ENCODE peak calls at places on chromosome 3, in seven cellular contexts. E is bronchial epithelial cell, R is left lung, X is IMR-90, M is heart left ventricle, S is RWPE1, V is right atrium auricular region. K is an unnamed sample.

GRCh38 chr3:154182975-154183374 is 61.8 kb downstream of the ARHGEF26 start:
- DNase-seq in X (no peak), M (no peak), E (peak), V (no peak), R (no peak), S (no peak), K (no peak)

GRCh38 chr3:140250010-140250825 is 315.2 kb downstream of the CLSTN2 start:
- DNase-seq in S (no peak), V (no peak), R (no peak), M (peak), X (no peak), E (no peak), K (no peak)

GRCh38 chr3:123070471-123070870 is 3.6 kb downstream of the PDIA5 start:
- DNase-seq in X (no peak), M (no peak), E (no peak), R (no peak), V (no peak), S (no peak), K (no peak)

GRCh38 chr3:158788446-158788845 is 13.4 kb upstream of the MFSD1 start:
- DNase-seq in X (peak), V (no peak), M (no peak), E (peak), S (no peak), R (no peak), K (no peak)

GRCh38 chr3:56467108-56467507 is 1.2 kb downstream of the ERC2 start:
- DNase-seq in V (no peak), X (peak), R (peak), S (peak), E (peak), M (peak), K (peak)

GRCh38 chr3:48538451-48538850 is 18.2 kb downstream of the PFKFB4 start:
- DNase-seq in V (no peak), R (no peak), E (no peak), S (no peak), X (no peak), M (no peak), K (no peak)

GRCh38 chr3:54550216-54550977 is 377.5 kb downstream of the LRTM1 start:
- DNase-seq in X (no peak), V (no peak), S (no peak), R (no peak), M (no peak), E (no peak), K (no peak)

GRCh38 chr3:183907911-183908331 is 23.2 kb upstream of the PARL start:
- DNase-seq in E (no peak), S (no peak), M (no peak), R (no peak), X (no peak), V (no peak), K (no peak)

GRCh38 chr3:3693593-3693992 is 105.6 kb upstream of the LRRN1 start:
- DNase-seq in X (no peak), M (no peak), E (no peak), R (no peak), S (no peak), V (no peak), K (no peak)

GRCh38 chr3:177816667-177817208 is 619.5 kb upstream of the TBL1XR1 start:
- DNase-seq in V (no peak), M (no peak), X (peak), E (peak), S (peak), R (no peak), K (no peak)

DNA sequence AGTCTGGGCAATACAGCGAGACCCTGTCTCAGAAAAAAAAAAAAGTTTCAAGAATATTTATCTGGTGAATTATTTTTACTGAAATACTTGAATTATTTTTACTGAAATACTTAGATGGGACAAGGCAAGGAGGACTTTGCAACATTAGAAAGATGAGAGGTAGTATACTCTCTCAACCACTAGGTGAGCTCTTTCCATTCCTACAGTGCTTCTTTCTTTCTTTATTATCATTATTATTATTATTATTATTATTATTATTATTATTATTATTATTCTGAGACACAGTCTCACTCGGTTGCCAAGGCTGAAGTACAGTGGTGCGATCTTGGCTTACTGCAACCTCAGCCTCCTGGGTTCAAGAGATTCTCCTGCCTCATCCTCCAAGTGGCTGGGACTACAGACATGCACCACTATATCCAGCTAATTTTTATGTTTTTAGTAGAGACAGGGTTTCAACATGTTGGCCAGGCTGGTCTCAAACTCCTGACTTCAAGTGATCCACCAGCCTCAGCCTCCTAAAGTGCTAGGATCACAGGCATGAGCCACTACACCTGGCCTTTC is 468.8 kb downstream of the MAGI1 start:
- DNase-seq in M (no peak), V (no peak), S (no peak), X (no peak), E (peak), R (no peak), K (no peak)
- TF ChIP-seq CTCF in M (no peak), V (no peak), S (no peak), X (peak), E (peak), R (no peak), K (peak)

GRCh38 chr3:155312781-155313180 is 19.3 kb upstream of the STRIT1 start:
- DNase-seq in R (no peak), E (no peak), X (no peak), V (no peak), S (no peak), M (no peak), K (no peak)

GRCh38 chr3:155313303-155313702 is 19.8 kb upstream of the STRIT1 start:
- DNase-seq in V (no peak), M (no peak), R (no peak), S (no peak), X (no peak), E (no peak), K (no peak)

GRCh38 chr3:155316450-155316849 is 23.0 kb upstream of the STRIT1 start:
- DNase-seq in V (no peak), E (no peak), R (no peak), X (no peak), S (no peak), M (no peak), K (no peak)

GRCh38 chr3:155317211-155317610 is 23.7 kb upstream of the STRIT1 start:
- DNase-seq in S (no peak), X (no peak), R (no peak), V (no peak), E (peak), M (no peak), K (no peak)

GRCh38 chr3:155313916-155314315 is 20.4 kb upstream of the STRIT1 start:
- DNase-seq in V (no peak), E (no peak), M (no peak), R (no peak), X (no peak), S (no peak), K (no peak)
- TF ChIP-seq CTCF in V (no peak), E (no peak), M (no peak), R (no peak), X (no peak), S (no peak), K (no peak)

GRCh38 chr3:29852767-29853166 is 571.9 kb downstream of the RBMS3 start:
- DNase-seq in V (no peak), X (no peak), R (no peak), S (no peak), M (no peak), E (no peak), K (no peak)

GRCh38 chr3:29853841-29854397 is 573.0 kb downstream of the RBMS3 start:
- DNase-seq in R (no peak), X (no peak), S (no peak), E (no peak), M (peak), V (no peak), K (no peak)

DNA sequence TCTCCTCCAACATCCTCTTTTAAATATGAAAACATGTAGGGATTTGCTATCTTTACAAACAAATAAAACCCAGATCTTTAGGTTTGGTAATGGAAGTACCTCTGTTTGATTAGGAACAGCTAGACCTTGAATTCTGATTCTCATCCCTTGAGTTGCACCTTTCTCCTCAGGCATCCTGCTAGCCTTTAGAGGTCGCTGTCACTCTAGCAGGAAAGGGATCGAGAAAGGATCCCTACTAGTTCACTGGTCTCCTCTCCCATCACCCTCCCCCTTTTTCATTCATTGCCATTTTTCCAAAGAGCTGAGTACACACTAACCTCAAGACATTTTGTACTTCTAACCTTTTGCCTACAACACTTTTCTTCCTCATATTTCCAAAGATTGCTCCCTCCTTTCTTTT is 569.8 kb downstream of the RBMS3 start:
- DNase-seq in S (no peak), R (no peak), V (no peak), M (no peak), X (no peak), E (no peak), K (no peak)
- TF ChIP-seq CTCF in S (no peak), R (no peak), V (no peak), M (no peak), X (no peak), E (no peak), K (no peak)

GRCh38 chr3:70742081-70742480 is 429.6 kb upstream of the MDFIC2 start:
- DNase-seq in M (no peak), R (no peak), S (no peak), V (no peak), E (no peak), X (no peak), K (no peak)
- TF ChIP-seq CTCF in M (no peak), R (no peak), S (no peak), V (no peak), E (no peak), X (no peak), K (no peak)

GRCh38 chr3:16249336-16249735 is 15.4 kb downstream of the DPH3 start:
- DNase-seq in S (no peak), R (no peak), V (no peak), E (no peak), X (peak), M (no peak), K (no peak)
- TF ChIP-seq CTCF in S (no peak), R (no peak), V (no peak), E (peak), X (peak), M (no peak), K (no peak)